ENCODE peak calls at places on chromosomes 4 and X, in ten cellular contexts. One of them, this sample, is unnamed.

GRCh38 chrX:10190367-10190766 is 33.6 kb downstream of the CLCN4 start:
- DNase-seq in CD8-positive, alpha-beta T cell: no peak
- DNase-seq in fibroblast of lung: peak
- DNase-seq in lung: peak
- DNase-seq in thyroid gland: peak
- DNase-seq in cardiac muscle cell: peak
- DNase-seq in tibial artery: no peak
- DNase-seq in WERI-Rb-1: peak
- DNase-seq in HCT116: peak
- DNase-seq in OCI-LY7: peak
- DNase-seq in this sample: peak

GRCh38 chr4:38131371-38132139 is 171.4 kb downstream of the PTTG2 start:
- DNase-seq in CD8-positive, alpha-beta T cell: peak
- DNase-seq in fibroblast of lung: peak
- DNase-seq in lung: no peak
- DNase-seq in thyroid gland: no peak
- DNase-seq in cardiac muscle cell: peak
- DNase-seq in tibial artery: no peak
- DNase-seq in WERI-Rb-1: peak
- DNase-seq in HCT116: no peak
- DNase-seq in OCI-LY7: no peak
- DNase-seq in this sample: peak

GRCh38 chrX:72366178-72366577 is 60.5 kb upstream of the CITED1 start:
- DNase-seq in CD8-positive, alpha-beta T cell: no peak
- DNase-seq in fibroblast of lung: no peak
- DNase-seq in lung: no peak
- DNase-seq in thyroid gland: no peak
- DNase-seq in cardiac muscle cell: no peak
- DNase-seq in tibial artery: no peak
- DNase-seq in WERI-Rb-1: no peak
- DNase-seq in HCT116: no peak
- DNase-seq in OCI-LY7: no peak
- DNase-seq in this sample: no peak

GRCh38 chrX:151543706-151544105 is 19.8 kb upstream of the PASD1 start:
- DNase-seq in CD8-positive, alpha-beta T cell: no peak
- DNase-seq in fibroblast of lung: no peak
- DNase-seq in lung: no peak
- DNase-seq in thyroid gland: no peak
- DNase-seq in cardiac muscle cell: no peak
- DNase-seq in tibial artery: no peak
- DNase-seq in WERI-Rb-1: peak
- DNase-seq in HCT116: no peak
- DNase-seq in OCI-LY7: no peak
- DNase-seq in this sample: no peak

GRCh38 chrX:110427076-110427475 is 68.4 kb downstream of the RTL9 start:
- DNase-seq in CD8-positive, alpha-beta T cell: no peak
- DNase-seq in fibroblast of lung: no peak
- DNase-seq in lung: no peak
- DNase-seq in thyroid gland: no peak
- DNase-seq in cardiac muscle cell: no peak
- DNase-seq in tibial artery: no peak
- DNase-seq in WERI-Rb-1: no peak
- DNase-seq in HCT116: no peak
- DNase-seq in OCI-LY7: no peak
- DNase-seq in this sample: no peak

GRCh38 chr4:81502561-81502960 is 30.9 kb upstream of the RASGEF1B start:
- DNase-seq in CD8-positive, alpha-beta T cell: no peak
- DNase-seq in fibroblast of lung: no peak
- DNase-seq in lung: no peak
- DNase-seq in thyroid gland: no peak
- DNase-seq in cardiac muscle cell: no peak
- DNase-seq in tibial artery: no peak
- DNase-seq in WERI-Rb-1: no peak
- DNase-seq in HCT116: no peak
- DNase-seq in OCI-LY7: no peak
- DNase-seq in this sample: no peak

GRCh38 chrX:132270699-132271098 is 51.5 kb upstream of the RAP2C start:
- DNase-seq in CD8-positive, alpha-beta T cell: no peak
- DNase-seq in fibroblast of lung: peak
- DNase-seq in lung: peak
- DNase-seq in thyroid gland: peak
- DNase-seq in cardiac muscle cell: peak
- DNase-seq in tibial artery: peak
- DNase-seq in WERI-Rb-1: no peak
- DNase-seq in HCT116: no peak
- DNase-seq in OCI-LY7: no peak
- DNase-seq in this sample: no peak

GRCh38 chr4:182510836-182511235 is 267.6 kb downstream of the TENM3 start:
- DNase-seq in CD8-positive, alpha-beta T cell: no peak
- DNase-seq in fibroblast of lung: no peak
- DNase-seq in lung: no peak
- DNase-seq in thyroid gland: no peak
- DNase-seq in cardiac muscle cell: no peak
- DNase-seq in tibial artery: no peak
- DNase-seq in WERI-Rb-1: no peak
- DNase-seq in HCT116: no peak
- DNase-seq in OCI-LY7: no peak
- DNase-seq in this sample: no peak

GRCh38 chr4:153594208-153594607 is 89.9 kb upstream of the TLR2 start:
- DNase-seq in CD8-positive, alpha-beta T cell: no peak
- DNase-seq in fibroblast of lung: peak
- DNase-seq in lung: no peak
- DNase-seq in thyroid gland: no peak
- DNase-seq in cardiac muscle cell: peak
- DNase-seq in tibial artery: no peak
- DNase-seq in WERI-Rb-1: no peak
- DNase-seq in HCT116: no peak
- DNase-seq in OCI-LY7: no peak
- DNase-seq in this sample: no peak

DNA sequence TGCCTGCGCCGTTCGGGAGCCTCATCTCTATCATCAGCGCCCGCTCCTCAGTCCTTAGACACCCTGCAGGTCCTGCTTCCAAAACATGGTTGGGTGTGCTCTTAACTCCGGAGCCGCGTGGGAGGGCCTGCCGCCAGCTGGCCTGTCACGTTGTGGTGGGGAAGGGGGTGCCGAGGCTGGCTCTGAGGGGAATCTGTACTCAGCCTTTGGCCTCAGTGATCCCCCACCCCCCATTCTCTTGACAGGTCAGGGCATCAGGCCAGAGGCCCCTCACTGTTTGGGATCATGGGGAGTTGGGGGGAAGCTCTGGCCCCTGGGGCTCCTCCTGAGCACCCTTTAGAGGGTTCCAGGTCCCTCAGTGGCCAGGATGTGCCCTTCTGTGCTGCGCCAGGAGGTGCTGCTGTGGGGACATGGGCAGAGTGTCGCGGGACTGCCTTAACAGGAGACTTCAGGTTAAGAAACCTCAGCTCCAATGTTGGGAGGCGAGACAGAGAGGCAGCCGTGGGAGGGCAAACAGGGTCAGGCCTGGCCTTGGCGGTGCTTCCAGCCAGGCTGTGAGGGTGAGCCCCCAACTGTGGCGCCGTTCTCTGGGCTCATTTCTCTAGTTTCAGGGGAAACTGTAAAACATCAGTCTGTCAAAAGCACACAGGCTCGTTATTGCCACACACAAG is 33.5 kb downstream of the TRMT44 start:
- DNase-seq in CD8-positive, alpha-beta T cell: no peak
- DNase-seq in fibroblast of lung: no peak
- DNase-seq in lung: no peak
- DNase-seq in thyroid gland: peak
- DNase-seq in cardiac muscle cell: peak
- DNase-seq in tibial artery: no peak
- DNase-seq in WERI-Rb-1: no peak
- DNase-seq in HCT116: no peak
- DNase-seq in OCI-LY7: no peak
- DNase-seq in this sample: no peak
- TF ChIP-seq CTCF in CD8-positive, alpha-beta T cell: no peak
- TF ChIP-seq CTCF in fibroblast of lung: no peak
- TF ChIP-seq CTCF in lung: no peak
- TF ChIP-seq CTCF in thyroid gland: no peak
- TF ChIP-seq CTCF in cardiac muscle cell: no peak
- TF ChIP-seq CTCF in tibial artery: no peak
- TF ChIP-seq CTCF in WERI-Rb-1: peak
- TF ChIP-seq CTCF in HCT116: no peak
- TF ChIP-seq CTCF in OCI-LY7: no peak
- TF ChIP-seq CTCF in this sample: no peak

DNA sequence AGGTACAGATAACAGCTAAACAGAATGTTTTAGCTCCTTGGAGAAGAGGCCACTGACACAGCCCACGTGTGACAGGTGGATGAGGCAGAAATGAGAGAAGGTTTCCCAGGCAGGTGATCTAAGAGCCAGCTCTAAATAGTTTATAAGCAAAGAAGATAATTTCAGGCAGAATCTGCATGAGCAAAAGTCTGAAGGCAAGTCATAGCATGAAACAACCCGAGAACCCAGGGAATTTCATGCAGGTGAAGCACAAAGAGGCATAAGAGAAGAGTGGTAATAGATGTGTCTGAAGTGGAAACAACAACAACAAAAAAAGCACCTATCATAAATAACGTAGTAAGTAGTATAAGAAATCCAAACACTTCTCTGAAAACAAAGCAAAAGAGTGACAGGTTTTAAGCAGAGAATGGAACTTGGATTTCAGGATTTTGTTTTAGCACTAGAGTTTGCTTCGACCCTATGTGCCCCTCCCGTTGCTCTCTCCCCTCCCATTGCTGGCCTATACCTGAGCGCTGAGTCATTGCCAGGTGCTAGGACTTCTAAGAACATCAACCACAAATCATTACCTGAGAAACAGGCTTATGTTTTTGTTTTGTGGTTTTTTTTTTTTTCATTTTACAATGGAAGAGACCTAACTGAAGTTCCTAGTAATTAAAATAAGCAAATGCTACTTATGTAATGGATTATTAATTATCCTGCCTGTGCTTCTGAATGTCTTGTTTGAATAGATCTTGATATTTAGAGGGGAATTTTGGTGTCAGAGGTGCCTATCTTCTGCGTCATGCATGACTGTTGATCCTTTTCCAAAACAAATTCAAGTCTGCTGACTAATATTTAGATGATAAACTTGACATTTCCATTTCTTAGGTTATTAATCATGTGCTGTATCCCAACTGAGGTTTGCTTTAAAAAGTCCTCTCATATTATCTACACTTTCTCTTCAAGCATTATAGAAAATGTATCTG is 275.6 kb upstream of the CPEB2 start:
- DNase-seq in CD8-positive, alpha-beta T cell: no peak
- DNase-seq in fibroblast of lung: peak
- DNase-seq in lung: no peak
- DNase-seq in thyroid gland: no peak
- DNase-seq in cardiac muscle cell: peak
- DNase-seq in tibial artery: no peak
- DNase-seq in WERI-Rb-1: no peak
- DNase-seq in HCT116: no peak
- DNase-seq in OCI-LY7: no peak
- DNase-seq in this sample: peak
- H3K4me3 ChIP-seq in CD8-positive, alpha-beta T cell: no peak
- H3K4me3 ChIP-seq in fibroblast of lung: no peak
- H3K4me3 ChIP-seq in lung: no peak
- H3K4me3 ChIP-seq in thyroid gland: no peak
- H3K4me3 ChIP-seq in cardiac muscle cell: no peak
- H3K4me3 ChIP-seq in tibial artery: no peak
- H3K4me3 ChIP-seq in WERI-Rb-1: no peak
- H3K4me3 ChIP-seq in HCT116: no peak
- H3K4me3 ChIP-seq in OCI-LY7: no peak
- H3K4me3 ChIP-seq in this sample: no peak

GRCh38 chrX:136781180-136781797 is 557 bp upstream of the ARHGEF6 start:
- DNase-seq in CD8-positive, alpha-beta T cell: no peak
- DNase-seq in fibroblast of lung: no peak
- DNase-seq in lung: no peak
- DNase-seq in thyroid gland: no peak
- DNase-seq in cardiac muscle cell: peak
- DNase-seq in tibial artery: no peak
- DNase-seq in WERI-Rb-1: no peak
- DNase-seq in HCT116: no peak
- DNase-seq in OCI-LY7: peak
- DNase-seq in this sample: peak

GRCh38 chrX:136780738-136781137 is at the start of gene ARHGEF6:
- DNase-seq in CD8-positive, alpha-beta T cell: no peak
- DNase-seq in fibroblast of lung: no peak
- DNase-seq in lung: no peak
- DNase-seq in thyroid gland: no peak
- DNase-seq in cardiac muscle cell: no peak
- DNase-seq in tibial artery: no peak
- DNase-seq in WERI-Rb-1: no peak
- DNase-seq in HCT116: no peak
- DNase-seq in OCI-LY7: peak
- DNase-seq in this sample: no peak

GRCh38 chrX:136784231-136784630 is 3.5 kb upstream of the ARHGEF6 start:
- DNase-seq in CD8-positive, alpha-beta T cell: no peak
- DNase-seq in fibroblast of lung: no peak
- DNase-seq in lung: no peak
- DNase-seq in thyroid gland: no peak
- DNase-seq in cardiac muscle cell: no peak
- DNase-seq in tibial artery: no peak
- DNase-seq in WERI-Rb-1: no peak
- DNase-seq in HCT116: no peak
- DNase-seq in OCI-LY7: no peak
- DNase-seq in this sample: no peak

GRCh38 chrX:136780241-136780640 is 491 bp downstream of the ARHGEF6 start:
- DNase-seq in CD8-positive, alpha-beta T cell: no peak
- DNase-seq in fibroblast of lung: no peak
- DNase-seq in lung: no peak
- DNase-seq in thyroid gland: no peak
- DNase-seq in cardiac muscle cell: no peak
- DNase-seq in tibial artery: no peak
- DNase-seq in WERI-Rb-1: no peak
- DNase-seq in HCT116: no peak
- DNase-seq in OCI-LY7: no peak
- DNase-seq in this sample: no peak

GRCh38 chrX:136783159-136783558 is 2.4 kb upstream of the ARHGEF6 start:
- DNase-seq in CD8-positive, alpha-beta T cell: no peak
- DNase-seq in fibroblast of lung: no peak
- DNase-seq in lung: no peak
- DNase-seq in thyroid gland: no peak
- DNase-seq in cardiac muscle cell: no peak
- DNase-seq in tibial artery: no peak
- DNase-seq in WERI-Rb-1: no peak
- DNase-seq in HCT116: no peak
- DNase-seq in OCI-LY7: no peak
- DNase-seq in this sample: no peak
- H3K27ac ChIP-seq in CD8-positive, alpha-beta T cell: no peak
- H3K27ac ChIP-seq in fibroblast of lung: no peak
- H3K27ac ChIP-seq in lung: no peak
- H3K27ac ChIP-seq in thyroid gland: no peak
- H3K27ac ChIP-seq in cardiac muscle cell: no peak
- H3K27ac ChIP-seq in tibial artery: no peak
- H3K27ac ChIP-seq in WERI-Rb-1: no peak
- H3K27ac ChIP-seq in HCT116: no peak
- H3K27ac ChIP-seq in OCI-LY7: no peak
- H3K27ac ChIP-seq in this sample: no peak

DNA sequence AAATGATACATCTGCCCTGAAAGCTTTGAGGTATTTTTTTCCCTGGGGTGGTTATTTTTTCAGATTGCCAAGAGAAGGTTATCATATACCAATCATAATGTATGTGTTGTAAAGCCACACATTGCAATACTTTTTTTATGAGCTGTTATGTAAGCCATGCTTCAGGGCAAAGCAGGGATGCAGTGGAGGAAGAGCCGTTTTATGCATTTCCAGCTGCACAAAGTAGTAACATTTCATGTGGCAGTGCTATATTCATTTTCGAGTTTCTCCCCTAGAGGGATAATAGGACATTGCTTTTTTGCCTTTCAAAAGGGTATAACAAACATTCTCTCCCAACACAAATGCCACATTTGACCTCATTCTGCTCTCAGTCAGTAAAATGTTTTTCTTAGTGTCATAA is 68.5 kb downstream of the GALNT7 start:
- DNase-seq in CD8-positive, alpha-beta T cell: no peak
- DNase-seq in fibroblast of lung: no peak
- DNase-seq in lung: no peak
- DNase-seq in thyroid gland: no peak
- DNase-seq in cardiac muscle cell: no peak
- DNase-seq in tibial artery: no peak
- DNase-seq in WERI-Rb-1: no peak
- DNase-seq in HCT116: no peak
- DNase-seq in OCI-LY7: no peak
- DNase-seq in this sample: no peak
- TF ChIP-seq CTCF in CD8-positive, alpha-beta T cell: no peak
- TF ChIP-seq CTCF in fibroblast of lung: peak
- TF ChIP-seq CTCF in lung: no peak
- TF ChIP-seq CTCF in thyroid gland: no peak
- TF ChIP-seq CTCF in cardiac muscle cell: no peak
- TF ChIP-seq CTCF in tibial artery: no peak
- TF ChIP-seq CTCF in WERI-Rb-1: no peak
- TF ChIP-seq CTCF in HCT116: no peak
- TF ChIP-seq CTCF in OCI-LY7: no peak
- TF ChIP-seq CTCF in this sample: no peak

This sample was measured in brain microvascular endothelial cell.